ENCODE peak calls at places on chromosomes 5 and 9, in six cellular contexts. Q is neuronal stem cell, O is keratinocyte, X is HepG2, E is GM23248, U is DND-41. L is an unnamed sample.

GRCh38 chr5:179316111-179316551 is 29.1 kb downstream of the ADAMTS2 start:
- DNase-seq in Q (no peak), O (no peak), X (no peak), E (no peak), U (no peak), L (no peak)

GRCh38 chr9:112299514-112299913 is 33.9 kb downstream of the PTBP3 start:
- DNase-seq in Q (no peak), O (peak), X (peak), E (peak), U (no peak), L (no peak)

GRCh38 chr5:92637960-92638359 is 943.1 kb downstream of the NR2F1-AS1 start:
- DNase-seq in Q (no peak), O (no peak), X (no peak), E (no peak), U (no peak), L (no peak)

GRCh38 chr5:2739360-2740050 is 12.0 kb downstream of the IRX2 start:
- DNase-seq in Q (no peak), O (no peak), X (no peak), E (peak), U (no peak), L (no peak)

GRCh38 chr9:95027914-95028854 is 289.3 kb downstream of the FANCC start:
- DNase-seq in Q (no peak), O (no peak), X (peak), E (no peak), U (no peak), L (no peak)

GRCh38 chr5:180810210-180811011 is 7.8 kb upstream of the MGAT1 start:
- DNase-seq in Q (peak), O (no peak), X (peak), E (peak), U (peak), L (peak)

GRCh38 chr9:124297553-124297905 is 39.8 kb downstream of the NEK6 start:
- DNase-seq in Q (no peak), O (peak), X (peak), E (peak), U (no peak), L (peak)

GRCh38 chr9:118595719-118596305 is 773.4 kb downstream of the BRINP1 start:
- DNase-seq in Q (peak), O (peak), X (no peak), E (peak), U (no peak), L (no peak)

GRCh38 chr9:129511320-129511900 is 109.5 kb downstream of the C9orf50 start:
- DNase-seq in Q (no peak), O (no peak), X (no peak), E (no peak), U (no peak), L (no peak)
- H2AFZ ChIP-seq in Q (no peak), O (no peak), X (no peak), E (no peak), U (no peak), L (no peak)

GRCh38 chr9:82129708-82130107 is 141.1 kb downstream of the SPATA31D1 start:
- DNase-seq in Q (no peak), O (no peak), X (no peak), E (peak), U (no peak), L (no peak)

GRCh38 chr9:82131072-82131471 is 142.5 kb downstream of the SPATA31D1 start:
- DNase-seq in Q (no peak), O (no peak), X (no peak), E (no peak), U (no peak), L (no peak)

GRCh38 chr9:82130331-82131042 is 141.9 kb downstream of the SPATA31D1 start:
- DNase-seq in Q (no peak), O (no peak), X (peak), E (no peak), U (no peak), L (no peak)

GRCh38 chr9:82132024-82132423 is 143.5 kb downstream of the SPATA31D1 start:
- DNase-seq in Q (no peak), O (no peak), X (no peak), E (no peak), U (no peak), L (no peak)

DNA sequence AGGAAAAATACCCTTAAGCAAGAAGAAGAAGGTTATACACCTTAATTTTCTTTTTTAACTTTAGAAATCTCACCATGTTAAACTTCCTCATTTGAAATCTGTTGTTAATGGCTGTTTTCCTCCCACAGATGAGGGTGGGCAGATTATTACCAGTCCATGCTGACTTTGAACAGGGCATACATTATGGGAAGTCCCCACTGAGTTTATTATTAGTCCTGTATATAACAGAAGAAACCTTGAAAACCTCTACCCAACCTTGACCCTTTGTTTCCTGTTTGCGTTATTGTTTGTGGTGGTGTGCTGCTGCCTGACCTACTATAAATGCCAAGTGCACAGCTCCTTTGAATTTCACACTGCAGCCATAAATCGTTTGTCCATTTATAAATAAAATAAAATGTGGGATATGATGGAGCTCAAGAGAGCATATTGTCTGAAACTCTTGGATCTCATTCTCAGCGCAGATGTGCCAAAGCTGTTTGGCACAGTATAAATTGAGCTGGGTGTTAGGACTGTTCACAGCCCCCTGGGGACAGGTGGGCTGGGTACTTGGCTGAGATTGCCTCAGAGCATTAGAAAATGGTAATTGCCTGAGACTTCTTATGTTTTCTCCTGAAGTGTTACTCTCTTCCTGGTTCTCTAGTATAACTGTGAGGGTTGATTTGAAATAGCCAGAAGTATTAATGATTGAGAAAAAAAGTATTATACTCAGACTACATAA is 139.6 kb downstream of the SPATA31D1 start:
- DNase-seq in Q (no peak), O (no peak), X (no peak), E (no peak), U (no peak), L (no peak)
- H2AFZ ChIP-seq in Q (no peak), O (no peak), X (no peak), E (no peak), U (no peak), L (no peak)

GRCh38 chr5:62090953-62091352 is 215.1 kb upstream of the KIF2A start:
- DNase-seq in Q (no peak), O (no peak), X (no peak), E (no peak), U (no peak), L (no peak)

GRCh38 chr5:62097361-62097760 is 208.6 kb upstream of the KIF2A start:
- DNase-seq in Q (no peak), O (no peak), X (no peak), E (no peak), U (no peak), L (no peak)

GRCh38 chr5:62093981-62094380 is 212.0 kb upstream of the KIF2A start:
- DNase-seq in Q (peak), O (no peak), X (no peak), E (peak), U (no peak), L (no peak)

DNA sequence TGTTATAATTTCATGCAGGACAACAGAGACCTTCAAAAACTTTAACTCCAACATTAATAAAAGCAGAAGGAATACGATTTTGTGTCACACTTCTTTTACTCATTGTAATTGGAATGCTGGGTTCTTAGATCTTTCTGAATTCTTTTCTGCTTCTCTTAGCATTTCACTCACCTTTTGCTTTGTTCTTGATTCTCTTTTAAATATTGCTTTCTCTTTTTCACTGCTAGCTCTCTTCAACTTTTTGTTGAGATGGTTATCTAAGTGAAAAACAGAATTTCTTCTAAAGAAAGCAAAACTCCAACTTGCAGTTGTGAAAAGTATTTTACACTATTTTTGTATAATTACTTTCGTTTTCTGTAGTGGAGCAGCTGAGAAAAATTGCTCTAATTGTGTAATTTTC is 212.6 kb upstream of the KIF2A start:
- DNase-seq in Q (no peak), O (no peak), X (no peak), E (no peak), U (no peak), L (no peak)
- H2AFZ ChIP-seq in Q (peak), O (peak), X (no peak), E (peak), U (no peak), L (peak)

GRCh38 chr5:176536132-176536901 is 885 bp downstream of the RNF44 start:
- DNase-seq in Q (peak), O (no peak), X (peak), E (peak), U (peak), L (no peak)
- H2AFZ ChIP-seq in Q (peak), O (no peak), X (no peak), E (peak), U (peak), L (no peak)

GRCh38 chr5:82985763-82986162 is 91.4 kb downstream of the TMEM167A start:
- DNase-seq in Q (no peak), O (no peak), X (peak), E (no peak), U (no peak), L (no peak)

GRCh38 chr5:82987188-82987587 is 90.0 kb downstream of the TMEM167A start:
- DNase-seq in Q (no peak), O (peak), X (no peak), E (no peak), U (no peak), L (no peak)

GRCh38 chr5:82991059-82991458 is 86.1 kb downstream of the TMEM167A start:
- DNase-seq in Q (no peak), O (no peak), X (no peak), E (no peak), U (no peak), L (no peak)

GRCh38 chr5:82986404-82986803 is 90.8 kb downstream of the TMEM167A start:
- DNase-seq in Q (no peak), O (no peak), X (no peak), E (no peak), U (no peak), L (no peak)

GRCh38 chr5:82984786-82985762 is 92.1 kb downstream of the TMEM167A start:
- DNase-seq in Q (no peak), O (no peak), X (peak), E (no peak), U (no peak), L (no peak)
- H2AFZ ChIP-seq in Q (peak), O (peak), X (no peak), E (no peak), U (no peak), L (peak)

GRCh38 chr9:109124089-109124488 is 4.3 kb upstream of the TMEM245 start:
- DNase-seq in Q (no peak), O (no peak), X (peak), E (no peak), U (no peak), L (no peak)
- H2AFZ ChIP-seq in Q (no peak), O (no peak), X (no peak), E (no peak), U (no peak), L (no peak)

DNA sequence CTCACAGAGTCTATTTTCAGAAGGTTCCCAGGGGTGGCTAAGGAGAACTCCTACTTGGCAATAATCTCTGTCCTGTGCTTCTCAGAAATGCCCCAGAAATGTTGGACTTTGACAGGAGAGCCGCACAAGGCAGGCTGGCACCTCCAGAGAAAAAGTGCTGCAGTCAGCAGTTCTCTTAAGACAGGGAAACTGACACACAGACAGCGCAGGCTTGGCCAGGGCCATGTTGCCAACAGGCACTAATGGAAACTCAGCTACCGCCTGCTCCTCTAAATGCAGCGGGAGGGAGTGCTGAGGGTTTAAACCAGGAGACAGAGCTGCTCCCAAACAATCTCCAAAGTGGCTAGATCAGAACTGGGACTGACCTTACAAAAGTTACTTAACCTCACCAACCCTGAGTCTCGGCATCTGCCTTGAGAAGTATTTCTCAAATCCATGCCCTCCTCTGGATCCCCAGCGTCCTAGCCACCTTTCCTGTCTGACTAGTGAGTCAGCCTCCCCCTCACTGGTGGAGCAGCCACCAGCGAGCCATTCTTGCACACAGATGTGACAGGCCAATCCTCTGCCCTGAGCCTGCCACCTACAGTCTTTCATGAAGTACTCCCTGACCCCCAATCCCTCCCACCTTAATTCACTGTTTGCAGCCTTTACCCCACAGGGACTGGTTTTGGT is 186.4 kb downstream of the CDK5RAP2 start:
- DNase-seq in Q (no peak), O (no peak), X (no peak), E (peak), U (peak), L (no peak)
- H2AFZ ChIP-seq in Q (no peak), O (no peak), X (no peak), E (no peak), U (no peak), L (no peak)

DNA sequence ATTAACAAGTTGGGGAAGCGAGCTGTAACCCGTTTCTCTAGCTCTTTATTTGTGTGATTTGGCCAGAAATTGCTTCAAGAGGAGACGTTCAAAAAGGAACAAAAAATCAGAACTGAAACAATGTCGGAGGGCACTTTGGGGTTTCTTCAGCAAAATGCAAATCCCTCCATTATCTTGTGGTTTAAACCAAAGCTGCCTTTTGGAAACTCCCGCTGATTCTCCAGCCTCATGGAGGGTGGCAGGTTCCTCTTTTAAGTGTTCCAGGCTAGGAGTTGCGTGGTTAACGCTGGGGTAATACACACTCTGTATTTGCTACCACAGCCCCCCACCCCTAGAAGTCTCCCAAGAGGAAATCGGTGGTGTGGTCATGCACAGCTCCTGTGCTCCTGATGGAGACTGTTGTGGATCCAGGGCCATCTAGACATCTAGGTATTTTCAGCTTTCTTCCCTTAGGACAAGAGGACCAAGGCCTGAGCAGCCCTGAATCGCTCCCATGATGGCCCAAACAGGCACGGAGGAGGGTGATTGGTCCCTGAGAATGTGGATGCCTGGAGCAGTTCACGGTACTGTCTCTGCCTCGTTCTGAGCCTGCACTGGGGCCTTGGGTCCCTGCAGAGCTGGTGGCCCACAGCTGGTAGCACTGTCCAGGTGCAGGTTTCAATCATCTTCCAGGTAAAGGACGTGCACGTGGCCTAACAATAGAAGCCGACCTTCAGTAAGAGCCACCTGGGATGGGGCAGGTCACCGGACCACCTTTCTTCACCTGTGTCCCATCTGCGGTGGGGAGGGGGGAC is 19.2 kb upstream of the FCN1 start:
- DNase-seq in Q (no peak), O (no peak), X (no peak), E (no peak), U (no peak), L (no peak)
- H2AFZ ChIP-seq in Q (no peak), O (no peak), X (no peak), E (no peak), U (no peak), L (no peak)

DNA sequence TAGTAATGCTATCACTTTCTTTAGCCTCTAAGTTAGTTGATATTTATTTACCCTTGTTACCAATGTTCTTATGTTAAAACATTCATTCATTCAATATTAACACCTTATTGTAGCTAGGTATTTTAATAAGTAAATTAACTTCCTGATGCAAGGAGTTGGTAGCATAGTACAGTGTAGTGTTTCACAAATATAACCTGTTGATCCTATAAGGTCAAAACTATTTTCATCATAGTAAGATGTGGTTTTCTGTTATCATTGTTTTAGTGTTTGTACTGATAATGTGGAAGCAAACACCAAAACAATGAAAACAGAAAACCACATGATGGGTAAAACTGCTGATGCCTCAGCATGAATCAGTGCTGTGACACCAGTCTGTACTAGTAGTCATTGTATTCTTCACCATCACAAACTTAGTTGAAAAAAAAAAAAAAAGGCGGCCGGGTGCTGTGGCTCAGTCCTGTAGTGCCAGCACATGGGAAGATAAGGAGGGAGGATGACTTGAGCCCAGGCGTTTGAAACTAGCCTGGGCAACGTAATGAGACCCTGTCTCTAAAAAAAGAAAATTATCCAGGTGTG is 36.5 kb downstream of the ZCCHC7 start:
- DNase-seq in Q (no peak), O (no peak), X (no peak), E (peak), U (no peak), L (no peak)
- H2AFZ ChIP-seq in Q (no peak), O (no peak), X (no peak), E (no peak), U (no peak), L (no peak)

L was measured in HCT116.